ENCODE peak calls at places on chromosomes 4 and X, in eight cellular contexts. Q is AG10803; S is CD8-positive, alpha-beta memory T cell; W is left lung; P is HAP-1; R is T-helper 2 cell; Z is HT1080; N is GM06990. M is an unnamed sample.

GRCh38 chr4:2285665-2286381 is 23.9 kb upstream of the MXD4 start:
- DNase-seq in W (peak), Q (no peak), S (no peak), R (no peak), P (no peak), Z (no peak), N (no peak), M (no peak)

GRCh38 chr4:143437476-143437875 is 76.0 kb upstream of the SMARCA5 start:
- DNase-seq in Q (no peak), S (no peak), W (no peak), Z (no peak), N (no peak), R (no peak), P (no peak), M (no peak)

GRCh38 chrX:91122141-91122540 is 312.5 kb upstream of the PABPC5 start:
- DNase-seq in Q (no peak), N (no peak), Z (no peak), R (no peak), P (peak), W (no peak), S (no peak), M (no peak)

GRCh38 chr4:156493858-156494257 is 477.7 kb downstream of the PDGFC start:
- DNase-seq in P (no peak), R (no peak), Z (no peak), S (no peak), N (no peak), W (no peak), Q (peak), M (no peak)

GRCh38 chr4:73875401-73875800 is 6.2 kb downstream of the CXCL1 start:
- DNase-seq in R (no peak), Q (no peak), S (no peak), P (no peak), Z (no peak), N (no peak), W (no peak), M (no peak)

GRCh38 chr4:165580379-165580905 is 201.6 kb downstream of the CPE start:
- DNase-seq in Q (peak), Z (peak), N (no peak), P (no peak), W (no peak), R (no peak), S (no peak), M (peak)

GRCh38 chr4:31788676-31789075 is 1068.5 kb downstream of the PCDH7 start:
- DNase-seq in S (no peak), Z (no peak), R (no peak), P (no peak), N (no peak), Q (no peak), W (no peak), M (no peak)

GRCh38 chrX:24298191-24298590 is 15.7 kb downstream of the SUPT20HL2 start:
- DNase-seq in N (no peak), S (no peak), W (no peak), R (no peak), Q (no peak), P (peak), Z (peak), M (no peak)

GRCh38 chr4:112219826-112220366 is 11.7 kb upstream of the AP1AR start:
- DNase-seq in P (no peak), Q (no peak), R (no peak), N (no peak), W (no peak), S (no peak), Z (no peak), M (no peak)

GRCh38 chr4:166902941-166903340 is 331.4 kb downstream of the SPOCK3 start:
- DNase-seq in W (no peak), Z (no peak), R (no peak), Q (no peak), S (no peak), P (no peak), N (no peak), M (no peak)

GRCh38 chrX:127947450-127947849 is 104.8 kb downstream of the ACTRT1 start:
- DNase-seq in Z (no peak), N (no peak), R (no peak), P (no peak), Q (no peak), W (no peak), S (no peak), M (no peak)

GRCh38 chr4:7786040-7786439 is 153.6 kb downstream of the AFAP1 start:
- DNase-seq in S (no peak), W (no peak), Z (no peak), R (no peak), N (no peak), P (no peak), Q (no peak), M (no peak)

GRCh38 chrX:46683023-46683422 is 75.9 kb downstream of the SLC9A7 start:
- DNase-seq in Q (peak), Z (peak), W (no peak), N (no peak), S (no peak), R (no peak), P (peak), M (peak)